ENCODE peak calls at places on chromosomes 7 and 10, in ten cellular contexts. N, J, R, Y, O, T, H, M, F and W are unnamed samples.

GRCh38 chr7:26533163-26533562 is 241.5 kb downstream of the SNX10 start:
- DNase-seq in N (no peak), J (no peak), R (no peak), Y (no peak), O (no peak), T (no peak), H (no peak), M (no peak), F (no peak), W (no peak)

GRCh38 chr7:82124445-82124844 is 319.1 kb downstream of the CACNA2D1 start:
- DNase-seq in N (no peak), J (no peak), R (no peak), Y (no peak), O (peak; percentile 11), T (no peak), H (no peak), M (no peak), F (no peak), W (no peak)

GRCh38 chr7:24926623-24927539 is 53.1 kb downstream of the OSBPL3 start:
- DNase-seq in N (no peak), J (no peak), R (no peak), Y (no peak), O (no peak), T (peak; percentile 89), H (no peak), M (no peak), F (no peak), W (no peak)

GRCh38 chr10:91410638-91411367 is 659 bp downstream of the HECTD2 start:
- DNase-seq in N (no peak), J (no peak), R (peak; percentile 37), Y (no peak), O (no peak), T (peak; percentile 63), H (peak; percentile 52), M (peak; percentile 84), F (no peak), W (peak; percentile 35)

GRCh38 chr10:79413196-79413595 is 32.2 kb downstream of the ZCCHC24 start:
- DNase-seq in N (no peak), J (no peak), R (no peak), Y (no peak), O (no peak), T (peak; percentile 41), H (peak; percentile 96), M (no peak), F (peak; percentile 22), W (no peak)

GRCh38 chr7:21999896-22000295 is 54.2 kb upstream of the CDCA7L start:
- DNase-seq in N (no peak), J (no peak), R (no peak), Y (no peak), O (no peak), T (peak; percentile 13), H (peak; percentile 31), M (no peak), F (no peak), W (no peak)

GRCh38 chr10:129758591-129759021 is 205.5 kb downstream of the EBF3 start:
- DNase-seq in N (no peak), J (no peak), R (peak; percentile 2), Y (peak; percentile 34), O (no peak), T (no peak), H (no peak), M (peak; percentile 58), F (no peak), W (no peak)

GRCh38 chr10:46550795-46551700 is 5.4 kb downstream of the GPRIN2 start:
- DNase-seq in N (no peak), J (no peak), R (peak; percentile 4), Y (peak; percentile 43), O (no peak), T (no peak), H (no peak), M (peak; percentile 88), F (peak; percentile 18), W (peak; percentile 88)

GRCh38 chr7:44885394-44886317 is at the start of gene PURB:
- DNase-seq in N (peak; percentile 91), J (peak; percentile 63), R (peak; percentile 94), Y (peak; percentile 94), O (peak; percentile 94), T (peak; percentile 98), H (peak; percentile 99), M (peak; percentile 98), F (peak; percentile 96), W (peak; percentile 99)

GRCh38 chr7:44887293-44887692 is 2.0 kb upstream of the PURB start:
- DNase-seq in N (no peak), J (no peak), R (no peak), Y (no peak), O (no peak), T (no peak), H (no peak), M (no peak), F (no peak), W (no peak)

GRCh38 chr7:44883961-44884360 is 1.4 kb downstream of the PURB start:
- DNase-seq in N (no peak), J (no peak), R (no peak), Y (no peak), O (no peak), T (no peak), H (no peak), M (no peak), F (no peak), W (no peak)

GRCh38 chr7:44882899-44883298 is 2.4 kb downstream of the PURB start:
- DNase-seq in N (no peak), J (no peak), R (no peak), Y (no peak), O (no peak), T (peak; percentile 26), H (no peak), M (no peak), F (no peak), W (no peak)

DNA sequence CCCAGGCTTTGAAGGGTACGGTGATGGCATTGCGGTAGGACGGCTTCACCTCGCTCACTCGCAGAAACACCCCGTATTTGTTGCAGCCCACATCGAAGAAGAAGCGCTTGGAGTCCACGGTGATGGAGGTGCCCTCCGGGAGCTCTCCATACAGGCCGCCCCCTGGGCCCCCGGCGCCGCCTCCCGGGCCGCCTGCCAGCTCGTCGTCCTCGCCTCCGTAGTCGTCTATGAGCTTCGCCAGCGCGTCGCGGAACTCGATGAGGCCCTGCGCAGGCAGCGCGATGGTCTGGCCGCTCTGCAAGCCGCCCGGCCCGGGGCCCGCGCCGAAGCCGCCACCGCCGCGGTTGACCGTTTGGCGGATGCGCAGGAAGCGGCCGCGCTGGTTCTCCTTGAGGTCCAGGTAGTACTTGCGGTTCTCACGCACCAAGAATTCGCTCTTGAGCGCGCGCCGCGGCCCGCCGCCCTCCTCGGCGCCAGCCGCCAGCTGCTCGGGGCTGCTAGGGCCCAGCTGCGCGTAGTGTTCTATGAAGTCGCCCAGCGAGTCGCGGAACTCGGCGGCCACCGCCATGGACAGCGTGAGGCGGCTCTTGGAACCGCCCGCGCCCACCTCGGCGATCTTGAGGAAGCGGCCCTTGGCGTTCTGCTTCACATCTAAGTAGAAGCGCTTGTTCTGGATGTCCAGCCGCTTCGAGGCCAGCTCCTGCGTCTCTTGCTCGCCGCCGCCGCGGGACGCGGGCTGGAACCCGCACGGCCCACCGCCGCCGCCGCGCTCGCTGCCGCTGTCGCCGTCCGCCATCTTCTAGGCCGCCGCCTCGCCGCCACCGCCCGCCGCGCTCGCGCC is 557 bp downstream of the PURB start:
- DNase-seq in N (no peak), J (no peak), R (peak; percentile 17), Y (peak; percentile 68), O (peak; percentile 53), T (peak; percentile 67), H (peak; percentile 42), M (peak; percentile 90), F (peak; percentile 63), W (peak; percentile 92)
- TF ChIP-seq POLR2A in N (no peak), J (no peak), R (peak; percentile 40), Y (no peak), O (no peak), T (peak; percentile 86), H (peak; percentile 58), M (no peak), F (no peak), W (no peak)

DNA sequence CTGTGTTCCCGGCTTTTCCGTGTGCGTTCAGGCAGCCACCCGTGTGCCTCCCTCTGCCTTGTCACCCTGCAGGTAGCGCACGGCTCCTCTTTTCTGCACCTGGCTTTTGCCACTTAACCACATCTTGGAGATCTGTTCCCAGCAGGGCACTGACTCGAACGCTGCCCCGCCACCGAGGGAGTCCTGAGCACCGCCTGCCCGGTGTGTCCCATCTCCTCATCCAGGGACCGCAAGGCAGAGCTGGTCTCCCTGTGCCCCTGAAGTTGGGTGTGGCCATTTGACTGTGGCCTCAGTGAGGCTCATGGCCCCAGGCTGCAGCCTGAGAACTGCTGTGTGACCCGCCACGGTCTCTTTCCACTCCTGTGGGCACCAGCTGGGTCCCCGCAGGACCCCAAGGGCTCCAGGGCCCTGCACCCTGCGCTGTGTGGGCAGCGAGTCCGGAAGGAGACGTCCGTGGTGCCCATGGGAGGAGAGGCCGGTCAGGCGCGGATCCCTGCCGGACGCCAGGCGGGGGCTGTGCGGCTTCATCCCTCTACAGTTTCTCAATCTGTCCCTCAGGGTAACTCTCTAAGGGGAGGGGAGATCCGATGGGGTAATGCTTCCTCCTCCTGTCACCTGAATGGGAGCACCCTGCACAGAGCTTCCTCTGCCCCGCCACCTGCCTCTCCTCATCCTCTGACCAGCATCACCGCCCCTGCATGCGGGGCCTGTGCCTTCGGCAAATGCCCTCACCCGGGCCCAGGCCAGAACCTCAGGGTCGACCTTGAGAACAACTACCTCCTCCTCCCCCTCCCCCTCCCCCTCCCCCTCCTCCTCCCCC is 1.8 kb upstream of the INTS1 start:
- DNase-seq in N (no peak), J (no peak), R (no peak), Y (peak; percentile 66), O (peak; percentile 78), T (no peak), H (no peak), M (no peak), F (no peak), W (no peak)
- TF ChIP-seq POLR2A in N (no peak), J (no peak), R (no peak), Y (no peak), O (no peak), T (no peak), H (no peak), M (no peak), F (no peak), W (no peak)

DNA sequence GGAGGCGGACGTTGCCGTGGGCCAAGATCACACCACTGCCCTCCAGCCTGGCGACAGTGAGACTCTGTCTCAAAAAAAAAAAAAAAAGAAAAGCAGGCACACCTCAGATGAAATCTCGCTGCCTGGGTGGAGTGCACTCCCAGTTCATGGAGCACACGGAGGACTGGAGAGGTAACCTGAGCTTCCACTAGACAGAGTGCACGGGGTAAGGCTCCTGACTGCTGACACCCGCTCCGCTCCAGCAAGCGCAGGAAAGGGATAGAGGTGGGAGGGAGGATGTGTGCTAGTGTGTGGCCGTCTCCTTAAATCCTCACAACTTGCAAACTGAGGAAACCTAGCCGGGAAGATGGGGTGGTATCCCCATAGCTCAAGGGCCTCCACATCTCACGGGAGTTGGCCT is 50.8 kb downstream of the FAM53B start:
- DNase-seq in N (no peak), J (no peak), R (no peak), Y (no peak), O (no peak), T (no peak), H (no peak), M (no peak), F (no peak), W (peak; percentile 72)
- TF ChIP-seq POLR2A in N (no peak), J (no peak), R (no peak), Y (no peak), O (no peak), T (no peak), H (no peak), M (no peak), F (no peak), W (peak; percentile 1)

GRCh38 chr10:5679606-5680005 is 5.0 kb upstream of the TASOR2 start:
- DNase-seq in N (no peak), J (no peak), R (no peak), Y (no peak), O (no peak), T (peak; percentile 77), H (no peak), M (no peak), F (no peak), W (no peak)

GRCh38 chr10:5681930-5682329 is 2.7 kb upstream of the TASOR2 start:
- DNase-seq in N (no peak), J (no peak), R (no peak), Y (no peak), O (no peak), T (no peak), H (no peak), M (no peak), F (no peak), W (no peak)

GRCh38 chr10:5683065-5683464 is 1.6 kb upstream of the TASOR2 start:
- DNase-seq in N (no peak), J (no peak), R (no peak), Y (no peak), O (no peak), T (no peak), H (no peak), M (no peak), F (no peak), W (no peak)

GRCh38 chr10:5679036-5679435 is 5.6 kb upstream of the TASOR2 start:
- DNase-seq in N (no peak), J (no peak), R (no peak), Y (no peak), O (no peak), T (no peak), H (no peak), M (no peak), F (no peak), W (no peak)

DNA sequence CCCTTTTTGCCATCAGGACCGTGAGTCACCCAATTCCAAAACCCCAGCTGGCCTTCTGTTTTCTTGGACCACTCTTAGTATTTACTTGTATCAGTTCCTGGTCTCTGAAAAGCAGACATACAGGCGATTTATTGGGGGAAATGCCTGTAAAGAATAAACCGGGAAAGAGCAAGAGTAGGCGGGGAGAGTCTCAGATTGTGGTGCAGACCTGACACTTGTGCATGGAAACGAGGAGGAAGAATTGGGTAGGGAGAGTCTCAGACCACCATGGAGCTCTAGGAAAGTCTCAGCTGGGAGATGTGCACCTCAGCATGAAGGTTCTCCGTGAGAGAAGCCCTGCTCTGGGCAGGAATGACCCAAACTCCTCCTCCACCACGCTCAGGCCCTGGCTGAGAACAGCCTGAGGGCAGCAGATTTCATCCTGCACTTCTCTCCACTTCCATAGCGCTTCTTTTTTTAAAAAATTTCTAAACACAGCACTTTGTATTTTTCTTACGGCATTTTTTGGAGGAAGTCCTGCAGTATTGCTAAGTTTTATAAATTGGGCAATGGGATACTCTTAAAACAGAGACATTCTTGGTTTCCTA is 6.1 kb upstream of the TASOR2 start:
- DNase-seq in N (no peak), J (no peak), R (no peak), Y (no peak), O (no peak), T (no peak), H (no peak), M (no peak), F (no peak), W (no peak)
- TF ChIP-seq POLR2A in N (no peak), J (no peak), R (no peak), Y (no peak), O (no peak), T (no peak), H (no peak), M (no peak), F (no peak), W (no peak)